ENCODE peak calls at places on chromosome 17, in five cellular contexts. V, S, M, Z and D are unnamed samples.

GRCh38 chr17:43356999-43357398 is 41.8 kb upstream of the ARL4D start:
- DNase-seq in V (no peak), S (no peak), M (peak; percentile 72), Z (no peak), D (no peak)

GRCh38 chr17:76337413-76337777 is 16.3 kb downstream of the PRPSAP1 start:
- DNase-seq in V (no peak), S (no peak), M (no peak), Z (no peak), D (no peak)

GRCh38 chr17:7703584-7704574 is 1.1 kb upstream of the EFNB3 start:
- DNase-seq in V (no peak), S (peak; percentile 36), M (no peak), Z (no peak), D (peak; percentile 53)

GRCh38 chr17:40538936-40539705 is 26.2 kb downstream of the CCR7 start:
- DNase-seq in V (no peak), S (no peak), M (no peak), Z (no peak), D (no peak)

GRCh38 chr17:78096093-78096492 is 32.5 kb downstream of the TMC6 start:
- DNase-seq in V (no peak), S (no peak), M (no peak), Z (no peak), D (no peak)

GRCh38 chr17:77382966-77383612 is 242.3 kb downstream of the SEC14L1 start:
- DNase-seq in V (no peak), S (no peak), M (no peak), Z (no peak), D (no peak)

GRCh38 chr17:36752096-36752888 is 150.9 kb downstream of the MRM1 start:
- DNase-seq in V (no peak), S (no peak), M (peak; percentile 20), Z (no peak), D (peak; percentile 24)

GRCh38 chr17:6551356-6551755 is 5.0 kb downstream of the PITPNM3 start:
- DNase-seq in V (no peak), S (no peak), M (no peak), Z (no peak), D (no peak)

GRCh38 chr17:65434878-65435277 is 126.6 kb downstream of the AXIN2 start:
- DNase-seq in V (no peak), S (no peak), M (no peak), Z (no peak), D (no peak)

GRCh38 chr17:3222505-3222904 is 15.0 kb downstream of the OR1A1 start:
- DNase-seq in V (no peak), S (no peak), M (no peak), Z (no peak), D (no peak)

GRCh38 chr17:34484193-34484733 is 95.1 kb upstream of the TMEM132E start:
- DNase-seq in V (no peak), S (no peak), M (no peak), Z (no peak), D (no peak)

GRCh38 chr17:57062865-57063264 is 22.2 kb upstream of the AKAP1 start:
- DNase-seq in V (no peak), S (no peak), M (no peak), Z (no peak), D (no peak)

GRCh38 chr17:82424001-82424862 is 5.8 kb upstream of the OGFOD3 start:
- DNase-seq in V (no peak), S (no peak), M (no peak), Z (peak; percentile 76), D (no peak)

GRCh38 chr17:49746791-49747490 is 17.0 kb downstream of the FAM117A start:
- DNase-seq in V (no peak), S (no peak), M (no peak), Z (peak; percentile 88), D (no peak)

GRCh38 chr17:1040216-1040600 is 43.3 kb downstream of the TIMM22 start:
- DNase-seq in V (no peak), S (no peak), M (peak; percentile 55), Z (no peak), D (peak; percentile 51)

GRCh38 chr17:62626719-62627218 is 701 bp upstream of the MRC2 start:
- DNase-seq in V (no peak), S (no peak), M (peak; percentile 79), Z (no peak), D (no peak)

GRCh38 chr17:65228734-65229390 is 91.7 kb downstream of the RGS9 start:
- DNase-seq in V (no peak), S (no peak), M (no peak), Z (no peak), D (no peak)

GRCh38 chr17:1302761-1303160 is 23.3 kb downstream of the TRARG1 start:
- DNase-seq in V (peak; percentile 41), S (no peak), M (no peak), Z (no peak), D (no peak)

GRCh38 chr17:72125226-72125651 is 4.4 kb downstream of the SOX9 start:
- DNase-seq in V (no peak), S (no peak), M (no peak), Z (no peak), D (no peak)

GRCh38 chr17:75013077-75013391 is 564 bp downstream of the MRPL58 start:
- DNase-seq in V (no peak), S (no peak), M (no peak), Z (no peak), D (no peak)

GRCh38 chr17:65495255-65496060 is 66.0 kb downstream of the AXIN2 start:
- DNase-seq in V (no peak), S (no peak), M (no peak), Z (peak; percentile 51), D (peak; percentile 61)

GRCh38 chr17:21368545-21369246 is 7.5 kb upstream of the KCNJ12 start:
- DNase-seq in V (no peak), S (no peak), M (no peak), Z (no peak), D (no peak)

GRCh38 chr17:27376637-27377547 is 79.4 kb upstream of the KSR1 start:
- DNase-seq in V (no peak), S (no peak), M (no peak), Z (no peak), D (no peak)

GRCh38 chr17:336110-337021 is 16.2 kb downstream of the RPH3AL start:
- DNase-seq in V (peak; percentile 85), S (peak; percentile 79), M (peak; percentile 83), Z (peak; percentile 72), D (peak; percentile 86)

GRCh38 chr17:2053380-2054261 is 1.3 kb upstream of the HIC1 start:
- DNase-seq in V (peak; percentile 88), S (no peak), M (peak; percentile 88), Z (peak; percentile 91), D (peak; percentile 80)

GRCh38 chr17:36544049-36544319 is 735 bp upstream of the GGNBP2 start:
- DNase-seq in V (peak; percentile 69), S (peak; percentile 43), M (peak; percentile 73), Z (peak; percentile 78), D (peak; percentile 61)

GRCh38 chr17:10668771-10669170 is 11.7 kb upstream of the MYH3 start:
- DNase-seq in V (no peak), S (no peak), M (no peak), Z (no peak), D (no peak)

GRCh38 chr17:3843935-3844516 is 2.0 kb downstream of the NCBP3 start:
- DNase-seq in V (no peak), S (peak; percentile 59), M (no peak), Z (peak; percentile 77), D (no peak)

GRCh38 chr17:2580156-2580555 is 13.3 kb upstream of the PAFAH1B1 start:
- DNase-seq in V (no peak), S (no peak), M (no peak), Z (no peak), D (no peak)

GRCh38 chr17:49821916-49822315 is 26.0 kb downstream of the TAC4 start:
- DNase-seq in V (no peak), S (no peak), M (no peak), Z (no peak), D (no peak)

GRCh38 chr17:47205419-47205963 is 3.7 kb upstream of the MYL4 start:
- DNase-seq in V (no peak), S (peak; percentile 43), M (no peak), Z (peak; percentile 87), D (peak; percentile 82)

GRCh38 chr17:43818966-43819365 is 14.0 kb downstream of the MPP3 start:
- DNase-seq in V (no peak), S (no peak), M (no peak), Z (no peak), D (no peak)

GRCh38 chr17:39706921-39707337 is 7.1 kb downstream of the ERBB2 start:
- DNase-seq in V (peak; percentile 45), S (no peak), M (no peak), Z (no peak), D (no peak)

GRCh38 chr17:78879679-78880186 is 23.3 kb downstream of the CEP295NL start:
- DNase-seq in V (peak; percentile 89), S (peak; percentile 42), M (peak; percentile 86), Z (peak; percentile 64), D (no peak)

DNA sequence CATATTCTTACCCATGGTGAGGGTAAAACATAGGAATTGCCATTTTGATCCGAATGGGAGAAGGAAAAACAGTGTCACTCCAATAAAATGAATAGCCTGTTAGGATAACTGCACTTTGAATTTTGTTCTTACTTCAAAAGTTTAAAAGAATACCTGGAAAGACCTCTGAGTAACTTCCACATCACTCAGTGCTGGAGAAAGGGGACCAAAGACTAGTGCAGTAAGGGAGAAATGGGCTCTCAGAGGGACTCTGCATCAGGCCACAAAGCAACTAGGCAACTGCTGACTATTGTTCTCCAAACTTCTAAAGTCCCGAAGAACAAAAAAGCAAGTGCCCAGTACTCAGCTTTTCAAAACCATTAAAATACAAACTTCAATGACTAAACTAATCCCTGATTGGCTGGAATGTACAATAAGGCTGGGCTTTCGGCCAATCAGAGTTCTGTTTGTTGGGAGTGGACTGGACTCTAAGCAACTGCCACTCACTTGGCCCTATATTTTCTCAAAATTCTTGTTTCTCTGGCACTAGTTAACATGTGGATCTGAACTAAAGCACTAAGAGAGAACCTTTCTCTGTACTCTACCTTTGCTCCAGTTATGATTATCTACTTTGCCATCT is 6.2 kb downstream of the DNAJC7 start:
- DNase-seq in V (no peak), S (no peak), M (no peak), Z (no peak), D (no peak)
- H3K4me1 ChIP-seq in V (peaks cover 22% of the 10 kb centered on the region), S (peaks cover 8% of the 10 kb centered on the region), M (peaks cover 69% of the 10 kb centered on the region), Z (no peaks in the 10 kb centered on the region), D (peaks cover 66% of the 10 kb centered on the region)

GRCh38 chr17:81002409-81003361 is 11.0 kb downstream of the CHMP6 start:
- DNase-seq in V (no peak), S (peak; percentile 67), M (peak; percentile 78), Z (peak; percentile 87), D (peak; percentile 58)
- TF ChIP-seq CTCF in V (no peak), S (no peak), M (no peak), Z (no peak), D (no peak)

GRCh38 chr17:29623283-29623647 is 553 bp upstream of the CORO6 start:
- DNase-seq in V (no peak), S (no peak), M (no peak), Z (no peak), D (no peak)
- H3K4me3 ChIP-seq in V (peak overlapping the region; percentile 51), S (no peak overlapping the region), M (peak overlapping the region; percentile 98), Z (peak overlapping the region; percentile 45), D (peak overlapping the region; percentile 76)

GRCh38 chr17:59349178-59349577 is 17.7 kb downstream of the YPEL2 start:
- DNase-seq in V (no peak), S (no peak), M (no peak), Z (no peak), D (no peak)

GRCh38 chr17:59346876-59347407 is 15.5 kb downstream of the YPEL2 start:
- DNase-seq in V (no peak), S (no peak), M (no peak), Z (no peak), D (no peak)

GRCh38 chr17:59347975-59348391 is 16.5 kb downstream of the YPEL2 start:
- DNase-seq in V (no peak), S (no peak), M (no peak), Z (no peak), D (no peak)

GRCh38 chr17:59345476-59345875 is 14.0 kb downstream of the YPEL2 start:
- DNase-seq in V (no peak), S (no peak), M (no peak), Z (no peak), D (no peak)

GRCh38 chr17:59346341-59346740 is 14.9 kb downstream of the YPEL2 start:
- DNase-seq in V (no peak), S (no peak), M (no peak), Z (no peak), D (no peak)
- H3K4me1 ChIP-seq in V (peaks cover 30% of the 10 kb centered on the region), S (peaks cover 11% of the 10 kb centered on the region), M (peaks cover 80% of the 10 kb centered on the region), Z (no peaks in the 10 kb centered on the region), D (peaks cover 50% of the 10 kb centered on the region)